ENCODE peak calls at places on chromosome 15, in five cellular contexts. One of them, this sample, is unnamed. For H3K4me1 and H3K27me3, the result is how much of the 10 kb centered on the place peaks cover.

GRCh38 chr15:92011611-92012367 is 158.3 kb downstream of the SLCO3A1 start:
- DNase-seq in transverse colon: no peak
- DNase-seq in colonic mucosa: no peak
- DNase-seq in Peyer's patch: no peak
- DNase-seq in aorta: peak
- DNase-seq in this sample: peak

GRCh38 chr15:76335129-76335850 is 1.3 kb upstream of the ISL2 start:
- DNase-seq in transverse colon: no peak
- DNase-seq in colonic mucosa: no peak
- DNase-seq in Peyer's patch: no peak
- DNase-seq in aorta: no peak
- DNase-seq in this sample: no peak

GRCh38 chr15:41934843-41935242 is 37.5 kb downstream of the EHD4 start:
- DNase-seq in transverse colon: peak
- DNase-seq in colonic mucosa: no peak
- DNase-seq in Peyer's patch: peak
- DNase-seq in aorta: no peak
- DNase-seq in this sample: peak

GRCh38 chr15:40618906-40619305 is 24.9 kb downstream of the KNL1 start:
- DNase-seq in transverse colon: no peak
- DNase-seq in colonic mucosa: no peak
- DNase-seq in Peyer's patch: no peak
- DNase-seq in aorta: no peak
- DNase-seq in this sample: no peak

GRCh38 chr15:98599911-98600685 is 48.2 kb upstream of the IGF1R start:
- DNase-seq in transverse colon: peak
- DNase-seq in colonic mucosa: peak
- DNase-seq in Peyer's patch: peak
- DNase-seq in aorta: no peak
- DNase-seq in this sample: peak

GRCh38 chr15:35329521-35329921 is 216.4 kb downstream of the DPH6 start:
- DNase-seq in transverse colon: no peak
- DNase-seq in colonic mucosa: no peak
- DNase-seq in Peyer's patch: no peak
- DNase-seq in aorta: no peak
- DNase-seq in this sample: no peak

GRCh38 chr15:94040523-94041248 is 190.7 kb upstream of the MCTP2 start:
- DNase-seq in transverse colon: no peak
- DNase-seq in colonic mucosa: no peak
- DNase-seq in Peyer's patch: no peak
- DNase-seq in aorta: no peak
- DNase-seq in this sample: no peak

GRCh38 chr15:63218114-63218808 is 28.9 kb downstream of the RAB8B start:
- DNase-seq in transverse colon: no peak
- DNase-seq in colonic mucosa: no peak
- DNase-seq in Peyer's patch: no peak
- DNase-seq in aorta: no peak
- DNase-seq in this sample: no peak

GRCh38 chr15:83598031-83598430 is 55.9 kb upstream of the ADAMTSL3 start:
- DNase-seq in transverse colon: no peak
- DNase-seq in colonic mucosa: no peak
- DNase-seq in Peyer's patch: no peak
- DNase-seq in aorta: no peak
- DNase-seq in this sample: peak

GRCh38 chr15:90837052-90837621 is 31.3 kb upstream of the FURIN start:
- DNase-seq in transverse colon: no peak
- DNase-seq in colonic mucosa: no peak
- DNase-seq in Peyer's patch: no peak
- DNase-seq in aorta: no peak
- DNase-seq in this sample: no peak

GRCh38 chr15:77419836-77420609 is at the start of gene PEAK1:
- DNase-seq in transverse colon: peak
- DNase-seq in colonic mucosa: peak
- DNase-seq in Peyer's patch: peak
- DNase-seq in aorta: peak
- DNase-seq in this sample: peak

GRCh38 chr15:45802140-45802539 is 167.3 kb downstream of the SQOR start:
- DNase-seq in transverse colon: peak
- DNase-seq in colonic mucosa: no peak
- DNase-seq in Peyer's patch: no peak
- DNase-seq in aorta: no peak
- DNase-seq in this sample: no peak

GRCh38 chr15:29129903-29130302 is 139.7 kb downstream of the NSMCE3 start:
- DNase-seq in transverse colon: no peak
- DNase-seq in colonic mucosa: no peak
- DNase-seq in Peyer's patch: peak
- DNase-seq in aorta: peak
- DNase-seq in this sample: no peak

GRCh38 chr15:72037321-72037720 is 80.6 kb downstream of the MYO9A start:
- DNase-seq in transverse colon: no peak
- DNase-seq in colonic mucosa: no peak
- DNase-seq in Peyer's patch: no peak
- DNase-seq in aorta: no peak
- DNase-seq in this sample: no peak

GRCh38 chr15:74867562-74868458 is 5.4 kb downstream of the SCAMP2 start:
- DNase-seq in transverse colon: peak
- DNase-seq in colonic mucosa: peak
- DNase-seq in Peyer's patch: peak
- DNase-seq in aorta: no peak
- DNase-seq in this sample: no peak

GRCh38 chr15:22917556-22917955 is 62.6 kb downstream of the CYFIP1 start:
- DNase-seq in transverse colon: no peak
- DNase-seq in colonic mucosa: no peak
- DNase-seq in Peyer's patch: no peak
- DNase-seq in aorta: no peak
- DNase-seq in this sample: no peak

GRCh38 chr15:96347181-96348111 is 16.9 kb downstream of the NR2F2 start:
- DNase-seq in transverse colon: no peak
- DNase-seq in colonic mucosa: peak
- DNase-seq in Peyer's patch: peak
- DNase-seq in aorta: peak
- DNase-seq in this sample: no peak

GRCh38 chr15:57330619-57331018 is 45.7 kb upstream of the CGNL1 start:
- DNase-seq in transverse colon: no peak
- DNase-seq in colonic mucosa: no peak
- DNase-seq in Peyer's patch: no peak
- DNase-seq in aorta: no peak
- DNase-seq in this sample: no peak

GRCh38 chr15:60780147-60780546 is 301.2 kb upstream of the ICE2 start:
- DNase-seq in transverse colon: no peak
- DNase-seq in colonic mucosa: no peak
- DNase-seq in Peyer's patch: no peak
- DNase-seq in aorta: no peak
- DNase-seq in this sample: no peak

GRCh38 chr15:36191459-36191858 is 388.0 kb upstream of the CDIN1 start:
- DNase-seq in transverse colon: no peak
- DNase-seq in colonic mucosa: no peak
- DNase-seq in Peyer's patch: no peak
- DNase-seq in aorta: no peak
- DNase-seq in this sample: no peak

GRCh38 chr15:29822100-29822684 is at the start of gene TJP1:
- DNase-seq in transverse colon: peak
- DNase-seq in colonic mucosa: peak
- DNase-seq in Peyer's patch: peak
- DNase-seq in aorta: peak
- DNase-seq in this sample: peak

GRCh38 chr15:65087873-65088642 is 11.5 kb downstream of the KBTBD13 start:
- DNase-seq in transverse colon: peak
- DNase-seq in colonic mucosa: peak
- DNase-seq in Peyer's patch: no peak
- DNase-seq in aorta: peak
- DNase-seq in this sample: peak

GRCh38 chr15:68586274-68586961 is 7.6 kb downstream of the CORO2B start:
- DNase-seq in transverse colon: no peak
- DNase-seq in colonic mucosa: no peak
- DNase-seq in Peyer's patch: no peak
- DNase-seq in aorta: peak
- DNase-seq in this sample: no peak

GRCh38 chr15:32029409-32029861 is 880 bp upstream of the CHRNA7 start:
- DNase-seq in transverse colon: peak
- DNase-seq in colonic mucosa: peak
- DNase-seq in Peyer's patch: peak
- DNase-seq in aorta: no peak
- DNase-seq in this sample: peak

DNA sequence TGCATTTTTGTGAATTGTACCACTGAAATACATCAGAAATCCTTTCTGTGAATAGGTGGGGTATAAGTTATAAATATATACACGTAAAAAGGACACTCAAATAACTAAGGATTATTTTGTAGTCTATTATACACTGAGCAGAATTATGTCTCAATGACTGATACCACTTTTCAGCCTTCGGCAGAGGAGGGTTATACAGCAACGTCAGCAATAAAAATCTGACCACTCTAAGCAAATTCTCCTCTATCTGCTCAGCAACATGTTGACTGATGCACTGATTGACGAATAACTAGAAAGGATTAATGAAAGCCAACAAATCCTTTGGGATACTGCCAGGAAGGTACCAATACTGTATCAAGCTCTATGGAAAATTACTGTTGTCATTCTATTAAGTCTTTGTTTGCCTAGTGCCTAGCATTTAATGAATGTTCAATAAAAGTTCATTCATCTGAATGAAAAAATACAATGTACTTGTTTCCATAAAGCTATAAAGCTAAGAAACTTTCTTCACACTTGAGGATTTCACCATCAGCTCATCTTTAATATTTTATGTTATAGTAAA is 5.2 kb downstream of the ARPP19 start:
- DNase-seq in transverse colon: no peak
- DNase-seq in colonic mucosa: no peak
- DNase-seq in Peyer's patch: no peak
- DNase-seq in aorta: no peak
- DNase-seq in this sample: no peak
- H3K4me1 ChIP-seq in transverse colon: half or more
- H3K4me1 ChIP-seq in colonic mucosa: under half
- H3K4me1 ChIP-seq in Peyer's patch: under half
- H3K4me1 ChIP-seq in aorta: under half
- H3K4me1 ChIP-seq in this sample: under half

GRCh38 chr15:51090753-51091152 is 4.0 kb downstream of the TNFAIP8L3 start:
- DNase-seq in transverse colon: no peak
- DNase-seq in colonic mucosa: no peak
- DNase-seq in Peyer's patch: no peak
- DNase-seq in aorta: no peak
- DNase-seq in this sample: no peak
- H3K27me3 ChIP-seq in transverse colon: under half
- H3K27me3 ChIP-seq in colonic mucosa: under half
- H3K27me3 ChIP-seq in Peyer's patch: under half
- H3K27me3 ChIP-seq in aorta: under half
- H3K27me3 ChIP-seq in this sample: under half

DNA sequence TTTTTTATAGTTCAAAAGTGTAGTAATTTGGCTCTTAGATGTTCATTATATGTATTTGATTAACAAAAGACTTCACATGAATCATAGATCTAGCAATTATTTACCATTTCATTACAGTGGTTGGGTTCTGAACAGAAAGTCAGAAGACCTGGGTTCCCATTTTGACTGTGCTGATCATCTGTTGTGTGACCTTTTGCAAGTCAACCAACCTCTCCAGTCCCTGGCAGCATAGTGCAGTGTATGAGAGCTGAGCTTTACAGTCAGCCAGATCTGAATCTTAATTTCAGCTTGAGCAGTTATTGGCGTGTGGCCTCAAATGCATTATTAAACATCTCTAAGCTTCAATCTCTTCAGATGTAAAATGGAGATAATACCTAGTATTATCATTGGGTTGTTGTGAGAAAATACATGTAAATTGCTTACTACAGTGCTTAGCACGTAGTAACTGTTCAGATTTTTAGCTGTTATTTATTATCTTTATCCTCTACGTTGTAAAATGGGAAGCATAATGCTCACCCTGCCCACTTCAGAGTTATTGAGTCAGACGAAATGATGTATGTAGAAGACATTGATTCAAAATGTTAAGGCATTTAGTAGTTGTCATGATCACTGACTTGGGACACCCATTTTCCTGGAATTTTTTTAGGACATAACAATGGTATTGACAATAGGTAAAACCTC is 104.0 kb downstream of the KLHL25 start:
- DNase-seq in transverse colon: no peak
- DNase-seq in colonic mucosa: no peak
- DNase-seq in Peyer's patch: no peak
- DNase-seq in aorta: no peak
- DNase-seq in this sample: peak
- H3K4me1 ChIP-seq in transverse colon: under half
- H3K4me1 ChIP-seq in colonic mucosa: under half
- H3K4me1 ChIP-seq in Peyer's patch: under half
- H3K4me1 ChIP-seq in aorta: under half
- H3K4me1 ChIP-seq in this sample: half or more

GRCh38 chr15:100877551-100877950 is 2.1 kb upstream of the ALDH1A3 start:
- DNase-seq in transverse colon: no peak
- DNase-seq in colonic mucosa: no peak
- DNase-seq in Peyer's patch: no peak
- DNase-seq in aorta: no peak
- DNase-seq in this sample: peak
- H3K27me3 ChIP-seq in transverse colon: half or more
- H3K27me3 ChIP-seq in colonic mucosa: under half
- H3K27me3 ChIP-seq in Peyer's patch: under half
- H3K27me3 ChIP-seq in aorta: under half
- H3K27me3 ChIP-seq in this sample: under half

This sample was measured in thyroid gland.